ENCODE peak calls at places on chromosomes 16 and 17, in seven cellular contexts. F, C, V, Q, Z, Y and X are unnamed samples.

GRCh38 chr16:3401719-3402397 is 843 bp downstream of the ZNF174 start:
- DNase-seq in Y (no peak), Q (no peak), C (no peak), Z (no peak), F (peak), V (no peak), X (peak)

GRCh38 chr17:58693751-58694150 is 1.3 kb downstream of the RAD51C start:
- DNase-seq in Z (no peak), Q (no peak), V (no peak), F (no peak), C (no peak), Y (no peak), X (no peak)

GRCh38 chr16:23974223-23974622 is 138.4 kb downstream of the PRKCB start:
- DNase-seq in Q (no peak), Y (no peak), Z (no peak), C (no peak), V (no peak), F (no peak), X (peak)

GRCh38 chr17:43713494-43714162 is 45.0 kb downstream of the SOST start:
- DNase-seq in C (no peak), Z (peak), V (peak), Y (no peak), Q (no peak), F (peak), X (peak)

GRCh38 chr16:57471852-57472664 is 9.6 kb downstream of the POLR2C start:
- DNase-seq in F (no peak), V (no peak), Z (no peak), C (no peak), Q (peak), Y (no peak), X (no peak)

GRCh38 chr16:26546573-26546972 is 520.2 kb upstream of the C16orf82 start:
- DNase-seq in C (no peak), Q (no peak), Y (no peak), Z (no peak), F (no peak), V (no peak), X (no peak)

GRCh38 chr16:29675811-29676643 is 3.0 kb upstream of the QPRT start:
- DNase-seq in Q (no peak), C (no peak), Z (no peak), V (peak), F (no peak), Y (no peak), X (no peak)

GRCh38 chr17:74176546-74177001 is 26.9 kb upstream of the RPL38 start:
- DNase-seq in Q (peak), Y (peak), Z (peak), C (no peak), F (peak), V (peak), X (peak)

GRCh38 chr17:45906927-45907622 is 12.7 kb downstream of the MAPT start:
- DNase-seq in Q (no peak), F (peak), Z (no peak), V (no peak), C (no peak), Y (no peak), X (no peak)

GRCh38 chr16:19884021-19884485 is 595 bp downstream of the GPRC5B start:
- DNase-seq in C (no peak), Z (peak), Q (peak), F (no peak), Y (no peak), V (no peak), X (peak)

GRCh38 chr17:34673995-34674900 is 94.9 kb downstream of the TMEM132E start:
- DNase-seq in Z (no peak), F (no peak), Y (no peak), Q (no peak), V (no peak), C (no peak), X (no peak)

GRCh38 chr17:40821536-40821935 is 878 bp downstream of the KRT10 start:
- DNase-seq in Y (no peak), C (no peak), V (no peak), F (no peak), Z (no peak), Q (no peak), X (no peak)

GRCh38 chr17:29019475-29020181 is 13.8 kb upstream of the SEZ6 start:
- DNase-seq in Z (no peak), Q (no peak), F (peak), V (no peak), Y (no peak), C (no peak), X (no peak)

GRCh38 chr17:28982191-28982793 is 23.5 kb downstream of the SEZ6 start:
- DNase-seq in Z (no peak), Q (no peak), V (no peak), Y (peak), C (no peak), F (no peak), X (no peak)

GRCh38 chr16:69073181-69073669 is 32.2 kb upstream of the HAS3 start:
- DNase-seq in V (peak), C (peak), Q (no peak), F (no peak), Z (no peak), Y (no peak), X (peak)

GRCh38 chr16:58467915-58468314 is 32.0 kb upstream of the NDRG4 start:
- DNase-seq in C (no peak), Z (no peak), F (no peak), Q (no peak), Y (no peak), V (no peak), X (no peak)

GRCh38 chr16:74888227-74888862 is 96.6 kb downstream of the WDR59 start:
- DNase-seq in V (no peak), F (no peak), Q (no peak), C (no peak), Z (no peak), Y (no peak), X (no peak)

GRCh38 chr17:79508291-79508716 is 102.5 kb downstream of the RBFOX3 start:
- DNase-seq in Z (no peak), Y (no peak), V (no peak), C (no peak), F (no peak), Q (no peak), X (no peak)

GRCh38 chr16:82580293-82580900 is 46.4 kb upstream of the CDH13 start:
- DNase-seq in C (no peak), Q (no peak), Y (no peak), Z (no peak), V (peak), F (no peak), X (no peak)

GRCh38 chr17:76241776-76242175 is 1.5 kb upstream of the RNF157 start:
- DNase-seq in Q (no peak), C (no peak), Y (no peak), F (no peak), Z (no peak), V (no peak), X (no peak)

GRCh38 chr16:50478021-50478772 is 70.0 kb upstream of the NKD1 start:
- DNase-seq in Y (no peak), V (no peak), C (no peak), F (no peak), Z (no peak), Q (no peak), X (no peak)

GRCh38 chr16:84329849-84330684 is 35.4 kb downstream of the WFDC1 start:
- DNase-seq in Y (no peak), Q (peak), F (no peak), V (no peak), C (no peak), Z (no peak), X (no peak)

GRCh38 chr17:75404739-75405364 is 626 bp downstream of the GRB2 start:
- DNase-seq in Z (peak), Q (peak), F (peak), V (peak), C (no peak), Y (no peak), X (peak)

GRCh38 chr17:3002538-3003301 is 60.7 kb downstream of the OR1D5 start:
- DNase-seq in Y (no peak), F (no peak), Q (peak), V (no peak), C (no peak), Z (no peak), X (no peak)

GRCh38 chr16:31460582-31461002 is 1.3 kb downstream of the ARMC5 start:
- DNase-seq in Q (no peak), C (no peak), F (no peak), V (peak), Y (no peak), Z (no peak), X (no peak)

GRCh38 chr17:15981208-15981607 is 18.3 kb downstream of the ZSWIM7 start:
- DNase-seq in F (no peak), Q (no peak), V (peak), Z (no peak), Y (no peak), C (no peak), X (no peak)

GRCh38 chr17:66676421-66676820 is 158.5 kb upstream of the CACNG5 start:
- DNase-seq in C (no peak), Z (no peak), F (no peak), V (peak), Q (no peak), Y (no peak), X (no peak)

GRCh38 chr16:56679813-56680212 is 2.5 kb upstream of the MT1X start:
- DNase-seq in Y (no peak), F (no peak), Z (no peak), V (peak), Q (no peak), C (no peak), X (no peak)

GRCh38 chr16:80038566-80038965 is 438.0 kb upstream of the MAF start:
- DNase-seq in F (no peak), Y (no peak), Q (no peak), C (no peak), V (no peak), Z (no peak), X (no peak)

GRCh38 chr17:29154516-29155234 is 25.5 kb downstream of the MYO18A start:
- DNase-seq in Y (no peak), V (no peak), C (no peak), Z (no peak), F (peak), Q (no peak), X (no peak)

GRCh38 chr17:79847698-79848369 is 8.6 kb upstream of the CBX4 start:
- DNase-seq in Z (no peak), Y (no peak), C (no peak), F (no peak), Q (no peak), V (no peak), X (no peak)

GRCh38 chr16:648786-649589 is at the start of gene WDR90:
- DNase-seq in Y (peak), Z (peak), V (peak), F (peak), Q (peak), C (peak), X (peak)

GRCh38 chr16:50025544-50025931 is 513 bp downstream of the CNEP1R1 start:
- DNase-seq in V (peak), C (no peak), Q (no peak), Z (no peak), Y (no peak), F (no peak), X (no peak)

GRCh38 chr17:39927101-39927927 is at the start of the genes LRRC3C and ORMDL3:
- DNase-seq in Q (peak), V (peak), F (peak), Z (peak), C (peak), Y (peak), X (peak)

GRCh38 chr16:51416921-51417320 is 265.9 kb upstream of the SALL1 start:
- DNase-seq in F (no peak), C (no peak), Q (no peak), V (no peak), Z (no peak), Y (no peak), X (no peak)

GRCh38 chr17:75490173-75490743 is 25.1 kb downstream of the CASKIN2 start:
- DNase-seq in Q (peak), F (peak), Z (peak), V (no peak), C (no peak), Y (no peak), X (no peak)

GRCh38 chr16:48961546-48961945 is 320.1 kb downstream of the CBLN1 start:
- DNase-seq in C (no peak), F (no peak), Q (no peak), Y (no peak), V (peak), Z (no peak), X (no peak)

DNA sequence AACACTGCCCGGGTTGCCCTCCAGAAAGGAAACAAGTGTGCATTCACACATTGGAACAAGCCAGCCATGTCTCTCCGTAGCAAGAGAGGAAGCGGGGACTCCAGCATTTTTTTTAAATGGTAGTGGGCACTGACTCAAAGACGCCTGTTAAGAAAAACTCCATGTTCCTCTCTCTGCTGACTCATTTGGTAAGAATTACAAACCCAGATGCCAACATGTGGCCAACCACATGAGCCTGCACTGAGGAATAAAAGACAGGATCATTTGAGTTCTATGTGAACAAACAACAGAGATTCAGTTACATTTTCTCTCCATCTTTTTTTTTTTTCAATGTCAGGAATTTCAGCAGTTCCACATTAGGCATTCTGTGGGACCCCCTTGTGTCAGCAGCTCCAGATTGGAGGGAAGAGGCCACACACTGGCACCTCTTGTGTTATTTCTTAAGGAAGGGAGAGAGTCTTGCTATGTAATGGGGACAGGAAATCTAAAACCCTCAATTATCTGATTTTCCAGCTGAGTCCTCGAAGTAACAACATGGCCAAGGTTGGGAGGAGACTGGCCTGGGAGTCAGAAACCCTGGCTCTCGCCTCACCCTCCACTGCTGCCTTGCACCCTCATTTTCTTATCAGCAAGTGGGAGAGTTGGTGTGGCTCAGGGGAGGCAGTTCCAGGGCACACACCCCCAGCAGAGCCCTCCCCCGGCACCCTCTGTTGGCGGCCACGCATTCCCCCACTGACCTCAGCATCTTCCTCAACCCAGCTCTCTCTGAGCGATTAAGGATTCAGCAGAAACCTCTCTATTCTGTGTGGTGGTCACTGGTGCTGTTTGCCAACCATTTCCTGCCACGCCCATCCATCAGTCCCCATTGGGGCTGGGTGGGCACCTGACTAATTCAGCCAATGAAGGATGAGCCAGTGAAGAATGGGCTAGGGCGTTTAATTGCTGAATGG is 173.0 kb downstream of the FOXL1 start:
- DNase-seq in Z (no peak), V (peak), C (peak), Q (no peak), F (no peak), Y (no peak), X (peak)
- H3K4me3 ChIP-seq in Z (no peak), V (no peak), C (no peak), Q (no peak), F (no peak), Y (no peak), X (no peak)

GRCh38 chr17:77837917-77838316 is 120.6 kb upstream of the TNRC6C start:
- DNase-seq in V (no peak), Q (peak), Y (no peak), Z (no peak), C (no peak), F (no peak), X (no peak)
- H3K4me3 ChIP-seq in V (no peak), Q (no peak), Y (no peak), Z (no peak), C (no peak), F (no peak), X (no peak)

DNA sequence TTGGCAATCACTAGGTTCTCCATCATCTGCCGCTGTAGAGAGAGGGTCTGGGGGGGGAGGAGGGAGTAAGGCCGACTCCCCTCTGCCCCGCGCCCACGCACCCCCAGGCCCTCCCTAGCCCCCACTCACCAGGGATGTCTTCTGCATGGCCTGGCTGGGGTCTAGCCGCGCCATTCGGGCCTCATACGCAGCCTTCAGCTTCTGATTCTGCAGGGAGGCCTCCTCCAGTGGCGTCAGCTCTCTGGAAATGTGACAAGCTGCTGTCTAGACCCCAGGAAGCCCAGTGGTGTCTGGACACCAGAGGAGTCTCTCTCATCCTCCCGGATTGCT is 8.3 kb downstream of the VPS9D1 start:
- DNase-seq in Y (no peak), F (no peak), Q (no peak), V (no peak), C (no peak), Z (no peak), X (no peak)
- H3K4me3 ChIP-seq in Y (no peak), F (no peak), Q (no peak), V (peak), C (peak), Z (no peak), X (no peak)

GRCh38 chr17:12789976-12790805 is 893 bp downstream of the ARHGAP44 start:
- DNase-seq in F (peak), Y (no peak), Z (peak), Q (no peak), V (no peak), C (no peak), X (no peak)
- H3K4me3 ChIP-seq in F (peak), Y (peak), Z (peak), Q (peak), V (peak), C (peak), X (peak)

DNA sequence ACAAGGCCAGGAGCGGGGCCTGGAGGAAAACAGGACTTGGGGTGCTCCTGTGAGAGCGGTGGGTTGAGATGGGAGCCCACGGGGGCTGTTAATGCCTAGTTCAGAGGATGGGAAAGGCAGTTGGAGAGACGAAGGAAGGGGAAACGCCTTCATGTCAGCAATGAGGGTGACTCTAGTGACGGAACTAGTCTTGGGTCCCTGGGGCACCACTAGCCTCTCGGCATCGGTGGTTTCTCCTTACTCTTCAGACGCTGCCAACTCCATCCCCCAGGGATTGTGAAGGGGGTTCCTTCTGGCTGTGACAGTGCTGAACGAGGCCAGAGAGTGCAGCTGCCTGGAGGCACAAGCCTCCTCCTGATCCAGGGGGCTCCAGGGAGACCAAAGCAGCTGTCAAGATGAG is 693 bp upstream of the CAMTA2 start:
- DNase-seq in V (no peak), Z (no peak), F (no peak), C (no peak), Q (no peak), Y (no peak), X (no peak)
- H3K4me3 ChIP-seq in V (peak), Z (peak), F (peak), C (peak), Q (peak), Y (peak), X (peak)

DNA sequence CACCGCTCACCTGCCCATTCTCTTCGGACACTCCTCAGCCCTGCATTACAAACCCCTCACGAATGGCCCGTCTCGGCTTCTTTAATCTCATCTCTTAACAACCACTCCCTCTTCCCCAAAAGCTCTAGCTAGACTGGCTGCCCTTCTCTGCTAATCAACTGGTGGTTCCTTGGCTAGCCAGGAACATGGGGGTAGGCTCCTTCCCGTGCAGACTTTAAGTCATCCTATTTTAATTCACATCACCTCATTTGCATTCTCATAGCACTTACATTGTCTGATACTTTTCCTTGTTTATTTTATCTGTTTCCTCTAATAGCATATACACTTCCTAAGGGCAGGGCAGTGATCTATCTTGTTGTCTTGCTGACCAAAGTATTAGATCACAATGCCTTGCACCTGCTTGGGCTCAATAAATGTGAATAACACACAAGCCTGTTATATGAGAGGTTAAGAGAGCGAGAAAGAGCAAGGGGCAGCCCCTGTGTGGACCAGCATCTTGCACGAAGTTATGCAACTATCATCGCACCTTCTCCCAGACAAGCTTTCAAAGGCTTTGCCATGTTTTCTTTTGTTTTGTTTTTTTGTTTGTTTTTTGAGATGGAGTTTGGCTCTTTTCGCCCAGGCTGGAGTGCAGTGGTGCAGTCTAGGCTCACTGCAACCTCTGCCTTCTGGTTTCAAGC is 9.8 kb downstream of the TP53 start:
- DNase-seq in C (no peak), Q (no peak), Y (no peak), Z (no peak), F (no peak), V (no peak), X (no peak)
- H3K4me3 ChIP-seq in C (no peak), Q (no peak), Y (no peak), Z (no peak), F (no peak), V (no peak), X (no peak)

DNA sequence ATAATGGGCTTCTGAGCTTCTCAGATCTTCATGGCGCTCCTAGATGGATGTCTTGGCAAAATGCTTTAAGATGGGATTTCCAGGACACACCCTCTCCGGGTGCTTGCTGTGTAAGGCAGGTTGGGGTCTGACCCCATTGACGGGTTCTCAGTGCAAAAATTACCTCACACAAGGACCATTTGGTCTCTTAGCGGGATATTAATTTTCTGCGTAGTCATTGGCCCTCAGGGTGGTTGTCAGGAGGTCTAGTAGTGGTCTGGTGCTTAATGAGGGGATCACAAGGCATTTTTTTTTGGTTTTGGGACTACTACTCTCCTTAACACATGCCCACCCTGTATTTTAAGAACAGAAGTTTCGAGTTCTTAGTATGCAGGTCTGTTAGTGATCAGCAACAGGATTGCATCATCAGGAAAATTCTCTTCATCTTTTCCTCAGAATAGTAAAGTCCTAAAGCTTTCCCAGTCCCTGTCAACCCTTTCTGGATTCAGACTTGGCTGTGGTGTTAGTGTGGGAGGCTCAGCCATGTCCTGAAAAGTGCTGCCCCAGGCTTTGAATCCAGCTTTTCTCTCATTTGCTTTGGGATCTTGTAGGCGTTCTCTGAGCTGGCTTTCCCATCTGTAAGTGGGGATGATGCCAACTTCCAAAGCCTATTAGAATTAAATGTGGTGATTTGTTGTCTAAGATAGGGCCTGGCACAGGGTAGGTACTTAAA is 2.8 kb downstream of the ALKBH5 start:
- DNase-seq in Z (no peak), F (no peak), Y (peak), V (no peak), Q (no peak), C (no peak), X (peak)
- H3K4me3 ChIP-seq in Z (peak), F (peak), Y (peak), V (peak), Q (peak), C (peak), X (peak)

GRCh38 chr17:7929158-7930029 is at the start of gene KCNAB3:
- DNase-seq in V (peak), Z (peak), F (peak), Q (no peak), C (peak), Y (no peak), X (no peak)
- H3K4me3 ChIP-seq in V (no peak), Z (no peak), F (peak), Q (no peak), C (peak), Y (no peak), X (peak)